ENCODE peak calls at places on chromosome 14, in seven cellular contexts. One of them, this sample, is unnamed. For H3K4me1 and H3K9me3, the result is how much of the 10 kb centered on the place peaks cover.

GRCh38 chr14:23145794-23146422 is 26.9 kb upstream of the CEBPE start:
- DNase-seq in CD8-positive, alpha-beta T cell: no peak
- DNase-seq in mammary epithelial cell: no peak
- DNase-seq in H1: no peak
- DNase-seq in IMR-90: no peak
- DNase-seq in stomach: no peak
- DNase-seq in Panc1: no peak
- DNase-seq in this sample: no peak

GRCh38 chr14:98912655-98913054 is 359.3 kb downstream of the BCL11B start:
- DNase-seq in stomach: no peak
- DNase-seq in Panc1: no peak
- DNase-seq in mammary epithelial cell: peak
- DNase-seq in H1: no peak
- DNase-seq in CD8-positive, alpha-beta T cell: no peak
- DNase-seq in IMR-90: no peak
- DNase-seq in this sample: peak

GRCh38 chr14:97757491-97757890 is 960.3 kb downstream of the VRK1 start:
- DNase-seq in Panc1: no peak
- DNase-seq in mammary epithelial cell: no peak
- DNase-seq in IMR-90: no peak
- DNase-seq in H1: no peak
- DNase-seq in CD8-positive, alpha-beta T cell: no peak
- DNase-seq in stomach: no peak
- DNase-seq in this sample: no peak

GRCh38 chr14:102086346-102086971 is 385 bp downstream of the HSP90AA1 start:
- DNase-seq in mammary epithelial cell: peak
- DNase-seq in CD8-positive, alpha-beta T cell: peak
- DNase-seq in stomach: peak
- DNase-seq in IMR-90: peak
- DNase-seq in Panc1: no peak
- DNase-seq in H1: no peak
- DNase-seq in this sample: peak

GRCh38 chr14:93906341-93907329 is 20.5 kb upstream of the FAM181A start:
- DNase-seq in H1: peak
- DNase-seq in Panc1: peak
- DNase-seq in CD8-positive, alpha-beta T cell: no peak
- DNase-seq in IMR-90: peak
- DNase-seq in stomach: peak
- DNase-seq in mammary epithelial cell: peak
- DNase-seq in this sample: peak

GRCh38 chr14:92711976-92712653 is 36.3 kb downstream of the LGMN start:
- DNase-seq in Panc1: no peak
- DNase-seq in H1: no peak
- DNase-seq in mammary epithelial cell: no peak
- DNase-seq in CD8-positive, alpha-beta T cell: no peak
- DNase-seq in stomach: no peak
- DNase-seq in IMR-90: no peak
- DNase-seq in this sample: no peak

GRCh38 chr14:98198385-98198784 is 1073.6 kb downstream of the BCL11B start:
- DNase-seq in stomach: no peak
- DNase-seq in mammary epithelial cell: peak
- DNase-seq in H1: no peak
- DNase-seq in CD8-positive, alpha-beta T cell: no peak
- DNase-seq in IMR-90: no peak
- DNase-seq in Panc1: no peak
- DNase-seq in this sample: peak

GRCh38 chr14:76811561-76811960 is 1.1 kb downstream of the ANGEL1 start:
- DNase-seq in mammary epithelial cell: peak
- DNase-seq in Panc1: no peak
- DNase-seq in IMR-90: peak
- DNase-seq in stomach: no peak
- DNase-seq in CD8-positive, alpha-beta T cell: no peak
- DNase-seq in H1: no peak
- DNase-seq in this sample: no peak

GRCh38 chr14:55051426-55052258 is at the start of gene MAPK1IP1L:
- DNase-seq in H1: peak
- DNase-seq in stomach: peak
- DNase-seq in mammary epithelial cell: peak
- DNase-seq in Panc1: peak
- DNase-seq in CD8-positive, alpha-beta T cell: peak
- DNase-seq in IMR-90: peak
- DNase-seq in this sample: peak

GRCh38 chr14:58663494-58664111 is 25.8 kb downstream of the DACT1 start:
- DNase-seq in CD8-positive, alpha-beta T cell: no peak
- DNase-seq in mammary epithelial cell: peak
- DNase-seq in stomach: no peak
- DNase-seq in Panc1: no peak
- DNase-seq in H1: peak
- DNase-seq in IMR-90: peak
- DNase-seq in this sample: peak
- H3K27ac ChIP-seq in CD8-positive, alpha-beta T cell: no peak
- H3K27ac ChIP-seq in mammary epithelial cell: no peak
- H3K27ac ChIP-seq in stomach: no peak
- H3K27ac ChIP-seq in Panc1: no peak
- H3K27ac ChIP-seq in H1: no peak
- H3K27ac ChIP-seq in IMR-90: no peak
- H3K27ac ChIP-seq in this sample: no peak

DNA sequence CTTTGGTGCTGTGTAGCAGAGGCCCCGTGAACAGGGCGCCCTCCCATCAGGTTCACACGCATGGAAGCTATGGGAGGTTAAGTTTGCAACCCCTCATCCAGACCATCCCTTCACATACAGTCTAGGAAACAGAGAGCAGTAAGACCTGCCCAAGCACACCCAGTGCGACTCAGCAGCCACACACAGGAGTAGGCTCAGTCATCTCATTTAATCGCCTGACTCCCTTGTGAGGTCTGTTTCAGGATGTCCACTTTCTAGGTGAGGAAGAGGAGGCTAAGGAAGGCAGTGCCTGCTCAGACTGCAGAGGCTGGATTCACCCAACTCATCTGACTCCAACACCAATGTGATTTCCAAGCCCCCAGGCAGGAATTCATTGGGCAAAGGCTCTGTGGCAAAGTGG is 11.9 kb downstream of the BDKRB1 start:
- DNase-seq in mammary epithelial cell: peak
- DNase-seq in stomach: no peak
- DNase-seq in IMR-90: peak
- DNase-seq in CD8-positive, alpha-beta T cell: no peak
- DNase-seq in H1: no peak
- DNase-seq in Panc1: no peak
- DNase-seq in this sample: no peak
- H3K4me1 ChIP-seq in mammary epithelial cell: under half
- H3K4me1 ChIP-seq in stomach: under half
- H3K4me1 ChIP-seq in IMR-90: under half
- H3K4me1 ChIP-seq in CD8-positive, alpha-beta T cell: under half
- H3K4me1 ChIP-seq in H1: under half
- H3K4me1 ChIP-seq in Panc1: under half
- H3K4me1 ChIP-seq in this sample: under half

DNA sequence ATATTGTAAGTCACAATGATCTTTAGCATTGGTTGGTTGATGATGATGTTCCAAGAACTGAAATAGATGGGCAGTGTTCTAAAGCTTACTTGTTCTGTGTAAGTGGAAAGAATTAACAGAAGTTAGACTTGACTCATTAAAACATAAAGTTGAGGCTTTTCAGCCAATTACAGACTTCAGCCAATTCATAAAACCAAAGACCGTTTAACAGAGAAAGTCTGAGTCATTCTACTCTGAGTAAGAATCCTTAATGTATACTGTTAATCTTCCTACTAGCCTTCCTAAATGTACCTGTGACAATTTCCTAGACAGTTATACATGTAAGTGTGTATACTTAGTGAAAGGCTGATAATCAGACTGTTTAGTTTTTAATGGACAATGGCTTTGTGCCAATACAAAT is 681.0 kb downstream of the RPL10L start:
- DNase-seq in mammary epithelial cell: no peak
- DNase-seq in H1: no peak
- DNase-seq in IMR-90: no peak
- DNase-seq in stomach: no peak
- DNase-seq in Panc1: no peak
- DNase-seq in CD8-positive, alpha-beta T cell: no peak
- DNase-seq in this sample: no peak
- H3K9me3 ChIP-seq in mammary epithelial cell: under half
- H3K9me3 ChIP-seq in H1: under half
- H3K9me3 ChIP-seq in IMR-90: under half
- H3K9me3 ChIP-seq in stomach: under half
- H3K9me3 ChIP-seq in Panc1: under half
- H3K9me3 ChIP-seq in CD8-positive, alpha-beta T cell: under half
- H3K9me3 ChIP-seq in this sample: under half

GRCh38 chr14:104794641-104795467 is 694 bp downstream of the AKT1 start:
- DNase-seq in IMR-90: peak
- DNase-seq in stomach: peak
- DNase-seq in Panc1: no peak
- DNase-seq in mammary epithelial cell: peak
- DNase-seq in H1: no peak
- DNase-seq in CD8-positive, alpha-beta T cell: no peak
- DNase-seq in this sample: peak

GRCh38 chr14:104793703-104793959 is 1.9 kb downstream of the AKT1 start:
- DNase-seq in stomach: no peak
- DNase-seq in H1: no peak
- DNase-seq in Panc1: no peak
- DNase-seq in IMR-90: no peak
- DNase-seq in mammary epithelial cell: no peak
- DNase-seq in CD8-positive, alpha-beta T cell: no peak
- DNase-seq in this sample: no peak

GRCh38 chr14:104795468-104795780 is at the start of gene AKT1:
- DNase-seq in H1: no peak
- DNase-seq in IMR-90: no peak
- DNase-seq in Panc1: no peak
- DNase-seq in mammary epithelial cell: no peak
- DNase-seq in stomach: no peak
- DNase-seq in CD8-positive, alpha-beta T cell: no peak
- DNase-seq in this sample: no peak

GRCh38 chr14:104792945-104793702 is 2.4 kb downstream of the AKT1 start:
- DNase-seq in CD8-positive, alpha-beta T cell: no peak
- DNase-seq in mammary epithelial cell: no peak
- DNase-seq in IMR-90: no peak
- DNase-seq in Panc1: no peak
- DNase-seq in H1: no peak
- DNase-seq in stomach: no peak
- DNase-seq in this sample: no peak

GRCh38 chr14:104794099-104794498 is 1.4 kb downstream of the AKT1 start:
- DNase-seq in IMR-90: peak
- DNase-seq in mammary epithelial cell: peak
- DNase-seq in stomach: peak
- DNase-seq in H1: peak
- DNase-seq in CD8-positive, alpha-beta T cell: no peak
- DNase-seq in Panc1: no peak
- DNase-seq in this sample: peak
- H3K27ac ChIP-seq in IMR-90: peak
- H3K27ac ChIP-seq in mammary epithelial cell: peak
- H3K27ac ChIP-seq in stomach: no peak
- H3K27ac ChIP-seq in H1: no peak
- H3K27ac ChIP-seq in CD8-positive, alpha-beta T cell: peak
- H3K27ac ChIP-seq in Panc1: peak
- H3K27ac ChIP-seq in this sample: no peak

This sample was measured in small intestine.